ENCODE peak calls at places on chromosomes 7 and 10, in nine cellular contexts. P is heart left ventricle; V is MM.1S; A is tibial artery; E is trophoblast cell; H is OCI-LY7; C is CD8-positive, alpha-beta T cell; Q is heart right ventricle; M is esophagus squamous epithelium. S is an unnamed sample.

GRCh38 chr7:155209920-155210319 is 87.8 kb upstream of the INSIG1 start:
- DNase-seq in V (no peak), H (no peak), E (no peak), C (no peak), Q (no peak), A (no peak), P (no peak), M (no peak), S (no peak)

GRCh38 chr10:78214931-78215330 is 181.3 kb downstream of the RPS24 start:
- DNase-seq in H (no peak), M (no peak), C (no peak), Q (no peak), E (no peak), V (no peak), P (no peak), A (peak; percentile 47), S (no peak)

GRCh38 chr10:114650266-114650665 is 7.8 kb downstream of the ABLIM1 start:
- DNase-seq in Q (no peak), M (no peak), V (no peak), H (no peak), P (no peak), A (no peak), C (no peak), E (no peak), S (no peak)

GRCh38 chr7:28806841-28807240 is 151.3 kb downstream of the TRIL start:
- DNase-seq in C (no peak), H (no peak), E (no peak), P (no peak), A (no peak), V (no peak), Q (no peak), M (no peak), S (no peak)

GRCh38 chr10:121455377-121455776 is 142.9 kb downstream of the FGFR2 start:
- DNase-seq in M (no peak), C (no peak), A (no peak), E (no peak), Q (no peak), H (no peak), V (no peak), P (no peak), S (no peak)

GRCh38 chr7:150329331-150330106 is 6.2 kb upstream of the ACTR3C start:
- DNase-seq in C (no peak), P (no peak), V (no peak), E (no peak), Q (no peak), M (no peak), H (no peak), A (no peak), S (no peak)

GRCh38 chr10:84292502-84292901 is 35.9 kb upstream of the CCSER2 start:
- DNase-seq in Q (no peak), M (no peak), A (no peak), P (no peak), H (no peak), E (no peak), V (no peak), C (no peak), S (no peak)

GRCh38 chr10:122306744-122307143 is 35.6 kb downstream of the BTBD16 start:
- DNase-seq in P (no peak), M (no peak), H (no peak), C (no peak), E (no peak), Q (no peak), V (no peak), A (no peak), S (no peak)

GRCh38 chr7:128113839-128114238 is 82.6 kb upstream of the LRRC4 start:
- DNase-seq in P (no peak), E (no peak), A (no peak), C (no peak), M (no peak), Q (no peak), V (no peak), H (no peak), S (no peak)

GRCh38 chr7:22670422-22670815 is 56.6 kb upstream of the IL6 start:
- DNase-seq in Q (no peak), H (no peak), A (no peak), P (no peak), M (no peak), C (no peak), V (no peak), E (no peak), S (no peak)

GRCh38 chr10:100896876-100897461 is 15.8 kb upstream of the SLF2 start:
- DNase-seq in E (no peak), Q (no peak), H (no peak), M (no peak), V (no peak), P (no peak), C (no peak), A (no peak), S (no peak)

GRCh38 chr10:70052462-70053211 is at the start of gene MACROH2A2:
- DNase-seq in Q (peak; percentile 59), M (no peak), A (peak; percentile 23), V (no peak), E (no peak), P (peak; percentile 70), H (no peak), C (no peak), S (no peak)

GRCh38 chr10:124536496-124537050 is 75.0 kb downstream of the LHPP start:
- DNase-seq in V (no peak), P (no peak), C (no peak), A (no peak), M (no peak), E (no peak), Q (no peak), H (peak; percentile 44), S (no peak)

GRCh38 chr10:124533266-124533665 is 71.6 kb downstream of the LHPP start:
- DNase-seq in E (no peak), C (no peak), P (peak; percentile 8), V (no peak), Q (no peak), M (no peak), A (no peak), H (no peak), S (no peak)

GRCh38 chr10:124535731-124536495 is 74.3 kb downstream of the LHPP start:
- DNase-seq in A (no peak), V (no peak), E (no peak), H (peak; percentile 79), M (no peak), Q (no peak), P (peak; percentile 32), C (no peak), S (no peak)

GRCh38 chr10:124534231-124534798 is 72.7 kb downstream of the LHPP start:
- DNase-seq in P (peak; percentile 60), C (no peak), E (no peak), V (no peak), M (no peak), H (peak; percentile 72), Q (no peak), A (peak; percentile 38), S (no peak)

DNA sequence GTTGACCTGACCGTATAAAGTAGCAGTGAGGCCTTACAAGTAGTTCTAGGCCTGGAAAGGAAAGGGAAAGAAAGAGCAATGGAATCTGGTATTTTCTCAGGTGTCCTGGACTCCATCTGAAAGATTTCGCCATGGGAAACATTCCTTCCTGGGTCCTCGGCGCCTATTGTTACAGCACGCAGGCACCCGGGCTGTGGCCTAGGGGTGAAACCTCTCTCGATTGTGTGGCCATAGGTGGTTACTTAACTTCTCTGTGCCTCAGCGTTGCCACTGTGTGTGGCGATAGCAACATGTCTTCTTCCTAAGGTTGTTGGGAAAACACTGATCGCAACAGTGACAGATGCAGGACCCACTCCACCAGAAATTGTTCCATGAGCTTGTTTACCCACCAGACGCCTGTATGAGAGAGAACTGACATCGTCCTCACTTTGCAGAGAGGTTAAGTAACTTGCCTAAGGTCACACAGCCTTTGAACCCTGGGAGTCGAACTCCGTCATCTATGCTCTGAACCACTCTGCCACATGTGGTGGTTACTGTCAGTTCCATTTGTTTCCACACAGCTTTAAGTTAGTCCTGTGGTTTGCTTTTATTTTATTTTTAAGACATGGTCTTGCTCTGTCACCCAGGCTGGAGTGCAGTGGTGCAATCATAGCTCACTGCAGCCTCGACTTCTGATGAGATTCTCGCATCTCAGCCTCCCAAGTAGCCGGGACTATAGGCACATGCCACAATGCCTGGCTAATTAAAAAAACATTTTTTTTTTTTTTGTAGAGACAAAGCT is 73.4 kb downstream of the LHPP start:
- DNase-seq in H (peak; percentile 53), M (no peak), C (no peak), A (no peak), Q (no peak), V (no peak), P (peak; percentile 19), E (peak; percentile 89), S (no peak)
- H3K27ac ChIP-seq in H (peak overlapping the region; percentile 83), M (no peak overlapping the region), C (no peak overlapping the region), A (no peak overlapping the region), Q (no peak overlapping the region), V (no peak overlapping the region), P (no peak overlapping the region), E (peak overlapping the region; percentile 52), S (no peak overlapping the region)

GRCh38 chr10:59885430-59886134 is 20.8 kb downstream of the CCDC6 start:
- DNase-seq in P (no peak), C (no peak), V (peak; percentile 79), M (no peak), Q (no peak), H (peak; percentile 87), E (no peak), A (no peak), S (no peak)

GRCh38 chr10:59891349-59891748 is 15.0 kb downstream of the CCDC6 start:
- DNase-seq in V (no peak), H (no peak), M (no peak), A (no peak), Q (no peak), P (no peak), E (no peak), C (no peak), S (no peak)

GRCh38 chr10:59887006-59887405 is 19.4 kb downstream of the CCDC6 start:
- DNase-seq in Q (no peak), A (no peak), M (no peak), V (no peak), C (no peak), P (no peak), E (no peak), H (no peak), S (no peak)

GRCh38 chr10:59891919-59892318 is 14.4 kb downstream of the CCDC6 start:
- DNase-seq in H (no peak), E (no peak), P (no peak), Q (no peak), M (no peak), A (no peak), C (no peak), V (no peak), S (no peak)

GRCh38 chr10:59887972-59888640 is 18.2 kb downstream of the CCDC6 start:
- DNase-seq in H (no peak), P (no peak), M (no peak), E (peak; percentile 32), A (no peak), Q (no peak), V (no peak), C (no peak), S (no peak)
- H3K4me1 ChIP-seq in H (peaks cover 40% of the 10 kb centered on the region), P (peaks cover 24% of the 10 kb centered on the region), M (peaks cover 98% of the 10 kb centered on the region), E (peaks cover 15% of the 10 kb centered on the region), A (peaks cover 42% of the 10 kb centered on the region), Q (peaks cover 60% of the 10 kb centered on the region), V (peaks cover 23% of the 10 kb centered on the region), C (peaks cover 33% of the 10 kb centered on the region), S (peaks cover 3% of the 10 kb centered on the region)

GRCh38 chr10:3527144-3527543 is 257.9 kb downstream of the KLF6 start:
- DNase-seq in M (no peak), A (no peak), C (no peak), V (no peak), H (no peak), Q (no peak), E (no peak), P (no peak), S (no peak)
- H3K27ac ChIP-seq in M (no peak overlapping the region), A (peak overlapping the region; percentile 68), C (no peak overlapping the region), V (no peak overlapping the region), H (no peak overlapping the region), Q (peak overlapping the region; percentile 62), E (no peak overlapping the region), P (peak overlapping the region; percentile 43), S (no peak overlapping the region)

GRCh38 chr10:46555366-46555712 is 1.1 kb downstream of the GPRIN2 start:
- DNase-seq in V (no peak), A (no peak), P (peak; percentile 22), Q (no peak), M (no peak), E (no peak), H (no peak), C (peak; percentile 0), S (no peak)
- H3K4me1 ChIP-seq in V (no peaks in the 10 kb centered on the region), A (peaks cover 19% of the 10 kb centered on the region), P (peaks cover 3% of the 10 kb centered on the region), Q (peaks cover 5% of the 10 kb centered on the region), M (peaks cover 31% of the 10 kb centered on the region), E (peaks cover 6% of the 10 kb centered on the region), H (no peaks in the 10 kb centered on the region), C (no peaks in the 10 kb centered on the region), S (peaks cover 4% of the 10 kb centered on the region)